ENCODE peak calls at places on chromosomes 3 and 15, in six cellular contexts. Q is NT2/D1, E is mesendoderm, F is Caco-2, R is IMR-90, G is kidney. T is an unnamed sample.

GRCh38 chr3:49625971-49626640 is 48.0 kb upstream of the APEH start:
- DNase-seq in Q (no peak), E (no peak), F (no peak), R (peak), G (no peak), T (no peak)

GRCh38 chr15:47358876-47359275 is 358.4 kb upstream of the SEMA6D start:
- DNase-seq in Q (no peak), E (no peak), F (no peak), R (no peak), G (no peak), T (no peak)

GRCh38 chr15:85793641-85794597 is 806 bp downstream of the KLHL25 start:
- DNase-seq in Q (no peak), E (peak), F (peak), R (peak), G (peak), T (peak)

GRCh38 chr3:49132437-49133225 is at the start of gene LAMB2:
- DNase-seq in Q (peak), E (peak), F (peak), R (peak), G (peak), T (peak)

GRCh38 chr3:120773932-120774331 is 31.4 kb downstream of the GTF2E1 start:
- DNase-seq in Q (no peak), E (no peak), F (no peak), R (peak), G (no peak), T (no peak)

GRCh38 chr15:89196241-89196640 is 25.1 kb downstream of the RLBP1 start:
- DNase-seq in Q (no peak), E (no peak), F (no peak), R (no peak), G (no peak), T (no peak)

GRCh38 chr15:67571643-67572415 is 29.3 kb downstream of the MAP2K5 start:
- DNase-seq in Q (no peak), E (no peak), F (no peak), R (peak), G (no peak), T (peak)

GRCh38 chr3:43005253-43005652 is 26.1 kb downstream of the GASK1A start:
- DNase-seq in Q (no peak), E (no peak), F (no peak), R (no peak), G (no peak), T (no peak)

GRCh38 chr3:136546718-136547117 is 205.5 kb downstream of the STAG1 start:
- DNase-seq in Q (no peak), E (peak), F (peak), R (peak), G (no peak), T (no peak)

GRCh38 chr15:53808058-53808703 is 48.7 kb upstream of the WDR72 start:
- DNase-seq in Q (no peak), E (no peak), F (no peak), R (no peak), G (no peak), T (no peak)

GRCh38 chr3:160678447-160678846 is 1.5 kb downstream of the ARL14 start:
- DNase-seq in Q (no peak), E (no peak), F (peak), R (no peak), G (no peak), T (no peak)

GRCh38 chr3:113128386-113129015 is 82.9 kb upstream of the BOC start:
- DNase-seq in Q (no peak), E (no peak), F (no peak), R (peak), G (no peak), T (no peak)

GRCh38 chr3:179266701-179267211 is 15.8 kb upstream of the KCNMB3 start:
- DNase-seq in Q (no peak), E (no peak), F (no peak), R (no peak), G (peak), T (no peak)

GRCh38 chr15:34855893-34856292 is 60.5 kb upstream of the ACTC1 start:
- DNase-seq in Q (no peak), E (no peak), F (no peak), R (peak), G (no peak), T (peak)

GRCh38 chr3:141415959-141416358 is 47.7 kb downstream of the ZBTB38 start:
- DNase-seq in Q (no peak), E (no peak), F (no peak), R (no peak), G (no peak), T (no peak)

GRCh38 chr3:7503431-7503830 is 642.5 kb downstream of the GRM7 start:
- DNase-seq in Q (no peak), E (no peak), F (no peak), R (no peak), G (no peak), T (no peak)

GRCh38 chr15:80659375-80659774 is 35.7 kb upstream of the ABHD17C start:
- DNase-seq in Q (peak), E (peak), F (no peak), R (no peak), G (no peak), T (no peak)

GRCh38 chr15:70507772-70508351 is 255.5 kb downstream of the UACA start:
- DNase-seq in Q (no peak), E (no peak), F (peak), R (peak), G (no peak), T (peak)

GRCh38 chr3:189132125-189132744 is 39.5 kb upstream of the TPRG1 start:
- DNase-seq in Q (no peak), E (no peak), F (peak), R (peak), G (peak), T (peak)

GRCh38 chr3:18806633-18807032 is 341.7 kb upstream of the KCNH8 start:
- DNase-seq in Q (no peak), E (no peak), F (no peak), R (no peak), G (no peak), T (no peak)

GRCh38 chr3:47054414-47054813 is 74.9 kb downstream of the NBEAL2 start:
- DNase-seq in Q (no peak), E (no peak), F (no peak), R (no peak), G (no peak), T (no peak)

GRCh38 chr3:165193392-165194268 is 2.6 kb downstream of the SLITRK3 start:
- DNase-seq in Q (no peak), E (peak), F (no peak), R (no peak), G (no peak), T (no peak)

GRCh38 chr3:44076221-44076829 is 165.4 kb upstream of the TOPAZ1 start:
- DNase-seq in Q (no peak), E (peak), F (no peak), R (no peak), G (no peak), T (no peak)

GRCh38 chr15:69792823-69793222 is 304.9 kb downstream of the TLE3 start:
- DNase-seq in Q (no peak), E (no peak), F (no peak), R (no peak), G (no peak), T (no peak)

DNA sequence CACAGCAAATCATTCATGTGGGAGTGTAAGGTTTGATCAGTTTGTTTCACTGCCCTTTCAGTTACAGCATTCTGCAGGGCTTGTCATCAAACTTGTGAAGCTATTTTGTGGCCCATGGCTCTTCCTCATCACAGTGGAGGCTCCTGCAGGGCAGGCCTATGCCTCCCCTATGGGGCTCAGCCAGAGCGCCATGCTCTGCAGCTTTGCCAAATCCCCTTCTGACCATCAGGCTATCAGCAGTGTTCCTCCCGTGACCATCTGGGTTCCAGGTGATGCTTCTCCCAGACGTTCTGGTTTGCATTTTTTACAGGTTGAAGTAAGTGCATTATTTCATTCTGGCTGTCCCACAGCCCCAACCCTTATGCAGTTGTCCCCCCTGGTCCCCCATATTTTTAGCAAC is 28.1 kb upstream of the REC114 start:
- DNase-seq in Q (no peak), E (no peak), F (no peak), R (no peak), G (no peak), T (no peak)
- H3K4me3 ChIP-seq in Q (no peak), E (no peak), F (no peak), R (no peak), G (no peak), T (no peak)

GRCh38 chr3:32968367-32969087 is 17.1 kb downstream of the CCR4 start:
- DNase-seq in Q (no peak), E (no peak), F (no peak), R (no peak), G (no peak), T (no peak)
- H3K4me3 ChIP-seq in Q (no peak), E (no peak), F (no peak), R (no peak), G (no peak), T (no peak)

GRCh38 chr3:186235554-186235953 is 126.5 kb downstream of the DGKG start:
- DNase-seq in Q (no peak), E (no peak), F (no peak), R (no peak), G (no peak), T (no peak)
- H3K4me3 ChIP-seq in Q (no peak), E (no peak), F (no peak), R (no peak), G (no peak), T (no peak)

DNA sequence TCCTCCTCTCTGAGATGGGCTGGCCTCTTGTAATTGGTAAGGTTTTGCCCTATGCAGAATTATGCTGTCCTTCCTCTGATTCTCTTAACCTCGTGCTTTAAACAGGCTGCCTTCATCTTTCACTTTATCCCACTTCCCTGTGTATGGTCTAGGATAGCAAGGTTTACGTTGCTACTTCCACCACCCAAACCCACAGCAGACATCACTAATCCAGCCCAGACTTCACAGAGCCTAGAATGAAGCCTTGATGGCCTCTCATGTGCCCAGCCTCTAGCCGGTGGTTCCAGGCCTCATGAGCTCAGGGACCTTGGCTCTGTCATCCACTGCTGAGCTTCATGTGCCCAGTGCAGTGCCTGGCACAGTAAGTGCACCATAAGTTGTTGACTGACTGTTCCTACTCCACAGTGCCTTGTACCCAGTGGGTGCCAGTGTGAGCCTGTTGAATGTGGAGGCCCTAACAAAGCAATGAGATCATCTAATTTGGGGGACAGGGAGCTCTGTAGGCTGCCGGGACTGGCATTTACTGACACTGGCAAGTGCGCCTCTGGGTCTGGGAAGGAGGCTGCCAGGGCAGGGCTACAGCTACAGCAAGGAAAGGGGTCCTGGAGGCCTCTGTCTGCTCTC is 12.5 kb downstream of the SLC6A6 start:
- DNase-seq in Q (no peak), E (no peak), F (no peak), R (no peak), G (no peak), T (no peak)
- H3K4me3 ChIP-seq in Q (no peak), E (no peak), F (no peak), R (no peak), G (no peak), T (no peak)

DNA sequence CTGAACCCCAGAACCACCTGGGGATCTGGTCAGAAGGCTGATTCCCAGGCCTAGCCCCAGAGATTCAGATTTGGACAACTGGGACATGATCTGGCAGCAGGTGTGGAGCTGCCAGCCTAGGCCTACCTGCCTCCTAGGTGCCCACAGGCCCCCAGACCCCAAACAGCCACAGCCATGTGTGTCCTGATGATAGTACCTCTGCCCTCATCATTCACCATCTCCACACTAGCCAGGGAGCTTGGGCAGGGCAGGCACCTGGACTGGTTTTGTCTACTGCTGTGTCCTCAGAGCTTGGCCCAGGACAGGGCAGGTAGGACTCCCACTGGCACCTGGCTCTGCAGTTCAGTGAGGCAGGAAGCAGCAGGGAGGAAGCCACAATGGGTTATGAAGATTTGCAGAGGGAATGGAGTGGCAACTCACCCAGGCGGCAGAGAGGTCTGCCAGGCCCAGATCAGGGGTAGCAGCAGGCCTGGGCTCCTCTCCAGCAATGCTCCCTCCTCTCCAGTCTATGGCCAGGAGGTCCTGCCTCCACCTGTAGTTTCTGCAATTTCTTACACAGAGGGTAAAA is 34.8 kb downstream of the HMCES start:
- DNase-seq in Q (no peak), E (peak), F (no peak), R (peak), G (peak), T (no peak)
- H3K4me3 ChIP-seq in Q (no peak), E (no peak), F (no peak), R (no peak), G (no peak), T (no peak)

GRCh38 chr15:72923304-72923703 is 129.0 kb upstream of the NEO1 start:
- DNase-seq in Q (peak), E (peak), F (no peak), R (no peak), G (no peak), T (no peak)

GRCh38 chr15:72932461-72932860 is 119.8 kb upstream of the NEO1 start:
- DNase-seq in Q (no peak), E (no peak), F (no peak), R (no peak), G (no peak), T (no peak)

GRCh38 chr15:72925661-72926060 is 126.6 kb upstream of the NEO1 start:
- DNase-seq in Q (no peak), E (no peak), F (no peak), R (peak), G (no peak), T (no peak)

DNA sequence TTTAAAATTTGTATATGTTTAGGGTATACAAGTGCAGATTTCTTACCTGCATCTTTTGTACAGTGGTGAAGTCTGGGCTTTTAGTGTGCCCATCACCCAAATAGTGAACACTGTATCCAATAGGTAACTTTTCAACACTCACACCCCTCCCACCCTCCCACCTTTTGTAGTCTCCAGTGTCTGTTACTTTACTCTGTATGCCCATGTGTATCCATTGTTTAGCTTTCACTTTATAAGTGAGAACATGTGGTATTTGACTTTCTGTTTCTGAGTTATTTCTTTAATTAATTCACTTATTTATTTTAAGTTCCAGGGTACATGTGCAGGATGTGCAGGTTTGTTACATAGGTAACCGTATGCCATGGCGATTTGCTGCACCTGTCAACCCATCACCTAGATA is 124.8 kb upstream of the NEO1 start:
- DNase-seq in Q (no peak), E (no peak), F (no peak), R (no peak), G (no peak), T (no peak)
- H3K4me3 ChIP-seq in Q (no peak), E (no peak), F (no peak), R (no peak), G (no peak), T (no peak)

GRCh38 chr3:31962801-31963205 is 18.3 kb downstream of the OSBPL10 start:
- DNase-seq in Q (no peak), E (no peak), F (no peak), R (peak), G (no peak), T (peak)

GRCh38 chr3:31958721-31959152 is 22.3 kb downstream of the OSBPL10 start:
- DNase-seq in Q (no peak), E (no peak), F (no peak), R (no peak), G (no peak), T (no peak)

GRCh38 chr3:31957106-31957505 is 24.0 kb downstream of the OSBPL10 start:
- DNase-seq in Q (no peak), E (no peak), F (no peak), R (no peak), G (no peak), T (no peak)

GRCh38 chr3:31959951-31960792 is 20.9 kb downstream of the OSBPL10 start:
- DNase-seq in Q (peak), E (peak), F (no peak), R (peak), G (no peak), T (peak)

DNA sequence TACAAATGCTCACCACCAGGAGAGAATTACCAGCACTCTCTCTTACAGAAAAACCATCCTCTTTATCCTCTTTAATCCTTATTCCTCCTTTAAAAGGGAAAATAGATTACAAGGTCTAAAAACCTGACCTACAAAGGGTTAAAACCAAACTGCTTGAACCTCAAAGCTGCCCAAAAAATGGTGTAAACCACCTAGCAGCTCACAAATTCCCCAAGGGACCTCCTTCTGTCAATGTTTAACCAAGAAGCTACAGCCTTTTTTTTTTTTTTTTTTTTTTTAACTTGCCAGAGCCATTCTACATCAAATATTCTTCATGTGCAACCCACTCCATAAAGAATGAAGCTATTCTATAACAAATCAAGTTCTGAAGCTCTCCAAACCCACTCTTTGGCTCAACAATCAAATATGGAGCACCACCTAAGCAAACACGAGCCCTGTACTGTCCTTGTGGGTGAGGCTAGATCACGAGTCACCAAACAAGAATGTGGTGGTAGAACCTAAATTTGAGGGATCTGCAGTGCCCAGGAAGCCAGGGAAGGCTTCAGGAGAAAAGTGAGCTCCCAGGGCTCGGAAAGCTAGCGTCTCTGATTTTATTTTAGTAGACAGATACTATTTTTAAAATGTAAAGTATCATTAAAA is 20.1 kb downstream of the OSBPL10 start:
- DNase-seq in Q (no peak), E (peak), F (peak), R (peak), G (no peak), T (peak)
- H3K4me3 ChIP-seq in Q (no peak), E (no peak), F (no peak), R (no peak), G (peak), T (no peak)

DNA sequence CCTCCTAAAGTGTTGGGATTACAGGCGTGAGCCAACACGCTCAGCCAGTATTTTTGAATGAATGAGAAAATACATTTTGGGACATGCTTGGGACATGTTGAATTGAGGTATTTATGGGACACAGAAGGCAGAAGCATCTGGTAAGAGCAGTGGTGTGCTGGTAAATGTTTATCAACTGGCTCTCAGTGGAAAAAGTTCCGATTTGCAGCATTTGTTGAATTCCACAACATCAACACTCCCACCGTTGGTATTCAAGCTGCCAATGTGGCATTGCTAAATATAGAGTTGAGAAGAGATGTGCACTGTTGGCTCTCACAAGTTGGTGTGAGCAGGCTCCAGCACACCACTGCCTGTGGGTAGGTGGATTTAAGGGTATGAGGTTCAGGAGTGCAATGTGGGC is 35.8 kb upstream of the LRRFIP2 start:
- DNase-seq in Q (no peak), E (no peak), F (no peak), R (no peak), G (no peak), T (peak)
- H3K4me3 ChIP-seq in Q (no peak), E (no peak), F (no peak), R (no peak), G (no peak), T (no peak)